ENCODE peak calls at places on chromosomes 7 and 10, in nine cellular contexts. H is body of pancreas, C is right lobe of liver, G is HCT116, Q is heart left ventricle, P is tibial nerve, V is spleen, X is endothelial cell of umbilical vein, F is sigmoid colon. A is an unnamed sample.
A peak's percentile ranks its signal among the peaks of the same experiment; 100 is the strongest.

GRCh38 chr7:34184466-34184865 is 279.1 kb downstream of the BMPER start:
- DNase-seq in H (no peak), C (no peak), G (no peak), Q (no peak), P (no peak), V (no peak), X (no peak), F (no peak), A (no peak)

GRCh38 chr7:129101746-129102145 is 42.8 kb upstream of the TSPAN33 start:
- DNase-seq in H (no peak), C (no peak), G (no peak), Q (no peak), P (no peak), V (no peak), X (no peak), F (no peak), A (no peak)

GRCh38 chr10:99676435-99676834 is 17.1 kb downstream of the ENTPD7 start:
- DNase-seq in H (peak; percentile 17), C (no peak), G (no peak), Q (no peak), P (no peak), V (no peak), X (no peak), F (no peak), A (no peak)

GRCh38 chr7:132034748-132035416 is 478.5 kb upstream of the PODXL start:
- DNase-seq in H (no peak), C (no peak), G (no peak), Q (no peak), P (no peak), V (no peak), X (no peak), F (no peak), A (no peak)

GRCh38 chr10:33052915-33053810 is 95.1 kb upstream of the ITGB1 start:
- DNase-seq in H (no peak), C (no peak), G (no peak), Q (no peak), P (no peak), V (no peak), X (peak; percentile 33), F (no peak), A (no peak)

GRCh38 chr10:50558368-50558767 is 65.4 kb downstream of the SGMS1 start:
- DNase-seq in H (no peak), C (no peak), G (no peak), Q (no peak), P (no peak), V (no peak), X (no peak), F (no peak), A (no peak)

GRCh38 chr7:142891490-142892082 is 6.0 kb upstream of the TRPV6 start:
- DNase-seq in H (no peak), C (no peak), G (no peak), Q (no peak), P (no peak), V (peak; percentile 15), X (no peak), F (no peak), A (no peak)

GRCh38 chr10:69636273-69636575 is 6.2 kb downstream of the FAM241B start:
- DNase-seq in H (no peak), C (no peak), G (no peak), Q (no peak), P (no peak), V (peak; percentile 59), X (no peak), F (no peak), A (no peak)

GRCh38 chr10:69901623-69902505 is 100.2 kb downstream of the COL13A1 start:
- DNase-seq in H (peak; percentile 55), C (peak; percentile 62), G (peak; percentile 28), Q (peak; percentile 42), P (no peak), V (no peak), X (peak; percentile 71), F (no peak), A (peak; percentile 80)

GRCh38 chr10:97571622-97572021 is 957 bp upstream of the ANKRD2 start:
- DNase-seq in H (no peak), C (no peak), G (no peak), Q (no peak), P (no peak), V (peak; percentile 16), X (no peak), F (no peak), A (no peak)

GRCh38 chr7:41006591-41006990 is 696.3 kb downstream of the INHBA start:
- DNase-seq in H (no peak), C (no peak), G (peak; percentile 48), Q (no peak), P (no peak), V (no peak), X (no peak), F (no peak), A (no peak)

GRCh38 chr10:43263551-43264323 is 3.1 kb downstream of the RASGEF1A start:
- DNase-seq in H (peak; percentile 24), C (peak; percentile 25), G (no peak), Q (no peak), P (no peak), V (no peak), X (no peak), F (peak; percentile 58), A (no peak)

GRCh38 chr7:133504825-133505224 is 251.9 kb downstream of the EXOC4 start:
- DNase-seq in H (no peak), C (no peak), G (no peak), Q (no peak), P (no peak), V (no peak), X (no peak), F (no peak), A (no peak)

GRCh38 chr7:137952406-137952805 is 49.5 kb downstream of the CREB3L2 start:
- DNase-seq in H (no peak), C (no peak), G (no peak), Q (no peak), P (no peak), V (no peak), X (no peak), F (no peak), A (no peak)

GRCh38 chr7:137953043-137953691 is 48.7 kb downstream of the CREB3L2 start:
- DNase-seq in H (no peak), C (no peak), G (no peak), Q (no peak), P (no peak), V (no peak), X (no peak), F (no peak), A (no peak)

GRCh38 chr7:137951700-137952099 is 50.2 kb downstream of the CREB3L2 start:
- DNase-seq in H (no peak), C (no peak), G (no peak), Q (no peak), P (no peak), V (no peak), X (no peak), F (no peak), A (no peak)

GRCh38 chr7:137954614-137955013 is 47.3 kb downstream of the CREB3L2 start:
- DNase-seq in H (no peak), C (no peak), G (no peak), Q (no peak), P (no peak), V (no peak), X (peak; percentile 23), F (no peak), A (no peak)

DNA sequence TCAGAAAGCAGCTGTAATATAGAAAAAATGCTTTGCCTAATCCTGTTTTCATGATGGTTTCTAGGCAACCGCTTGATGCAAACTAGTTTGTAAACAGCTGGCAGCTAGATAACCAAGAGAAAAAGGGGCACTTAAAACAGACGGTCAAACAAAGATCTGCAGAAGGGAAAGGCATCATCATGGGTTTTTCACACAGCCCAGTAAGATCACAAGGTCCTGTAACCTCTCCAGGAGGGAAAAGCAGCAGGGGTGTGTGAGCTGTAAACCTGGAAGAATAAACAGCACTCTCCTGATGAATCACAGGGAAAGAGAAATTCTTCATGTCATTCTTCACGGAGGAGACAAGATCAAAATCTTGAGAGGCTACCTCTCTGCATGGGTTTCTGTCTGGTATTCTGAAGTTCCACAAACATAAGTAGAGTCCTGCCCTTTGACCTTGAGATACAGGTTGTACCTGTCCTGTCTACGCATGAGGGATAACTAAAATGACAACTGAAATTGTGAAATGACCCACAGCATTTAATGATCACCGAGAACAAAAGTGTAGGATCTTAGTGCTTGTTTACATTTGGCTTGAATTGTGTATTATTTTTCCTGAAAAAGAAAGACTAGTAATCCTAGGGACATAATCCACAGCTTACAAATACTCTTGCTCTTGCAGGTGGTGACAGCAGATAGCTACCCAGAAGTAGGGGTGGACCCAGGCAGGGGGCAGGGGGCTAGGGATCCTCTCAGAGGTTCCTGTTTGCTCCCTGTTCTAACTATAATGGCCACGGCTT is 48.0 kb downstream of the CREB3L2 start:
- DNase-seq in H (no peak), C (no peak), G (peak; percentile 27), Q (no peak), P (no peak), V (no peak), X (peak; percentile 76), F (no peak), A (no peak)
- H3K4me3 ChIP-seq in H (no peak overlapping the region), C (no peak overlapping the region), G (no peak overlapping the region), Q (no peak overlapping the region), P (no peak overlapping the region), V (no peak overlapping the region), X (no peak overlapping the region), F (no peak overlapping the region), A (no peak overlapping the region)

DNA sequence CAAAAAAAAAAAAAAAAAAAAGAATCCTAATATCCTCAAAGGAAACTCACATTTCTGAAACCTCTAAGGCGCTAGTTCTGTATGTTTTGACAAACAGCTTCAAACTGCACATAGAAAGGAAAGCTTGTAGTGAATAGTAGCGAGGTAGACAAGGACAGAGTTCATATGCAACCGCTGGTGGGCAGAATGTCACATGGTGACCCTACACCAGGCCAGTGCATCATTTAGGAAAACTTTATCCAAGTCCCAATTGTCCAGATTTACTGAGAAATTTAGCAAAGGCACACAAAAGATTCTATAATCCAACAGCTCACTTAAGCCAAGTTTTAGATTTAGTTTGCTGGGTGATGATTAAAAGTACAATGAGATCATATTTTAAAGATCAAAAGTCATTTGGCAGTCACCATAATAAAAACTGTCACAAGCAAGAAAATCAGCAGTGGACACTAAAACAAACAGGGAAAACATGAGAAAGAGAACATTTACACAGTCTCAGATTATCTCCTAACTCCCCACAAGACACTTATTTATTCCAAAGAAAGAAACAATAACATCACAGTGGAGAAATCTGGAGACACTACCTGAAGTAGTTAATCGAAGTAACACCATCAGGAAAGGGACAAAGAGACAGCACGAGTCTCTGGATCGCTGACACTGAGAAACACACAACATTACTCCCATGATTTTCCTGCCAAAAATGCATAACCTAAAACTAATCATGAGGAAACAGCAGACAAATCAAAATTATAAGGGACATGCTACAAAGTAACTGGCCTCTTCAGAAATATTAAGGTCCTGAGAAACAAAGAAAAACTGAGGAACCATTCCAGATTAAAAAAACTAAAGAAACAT is 20.2 kb downstream of the FAM204A start:
- DNase-seq in H (no peak), C (no peak), G (no peak), Q (no peak), P (no peak), V (no peak), X (no peak), F (no peak), A (peak; percentile 1)
- H3K36me3 ChIP-seq in H (no peaks in the 10 kb centered on the region), C (no peaks in the 10 kb centered on the region), G (peaks cover 19% of the 10 kb centered on the region), Q (peaks cover 11% of the 10 kb centered on the region), P (no peaks in the 10 kb centered on the region), V (peaks cover 22% of the 10 kb centered on the region), X (peaks cover 5% of the 10 kb centered on the region), F (no peaks in the 10 kb centered on the region), A (peaks cover 14% of the 10 kb centered on the region)

GRCh38 chr10:12195603-12196506 is at the start of the genes CDC123 and NUDT5:
- DNase-seq in H (peak; percentile 91), C (peak; percentile 87), G (peak; percentile 82), Q (peak; percentile 88), P (peak; percentile 58), V (peak; percentile 95), X (peak; percentile 85), F (peak; percentile 93), A (peak; percentile 89)
- TF ChIP-seq POLR2A in H (peak; percentile 62), C (peak; percentile 39), G (peak; percentile 73), Q (no peak), P (no peak), V (peak; percentile 16), X (no peak), F (no peak), A (peak; percentile 42)

GRCh38 chr7:50739744-50740455 is 42.8 kb downstream of the GRB10 start:
- DNase-seq in H (no peak), C (no peak), G (no peak), Q (no peak), P (no peak), V (peak; percentile 78), X (peak; percentile 46), F (no peak), A (no peak)
- H3K4me3 ChIP-seq in H (no peak overlapping the region), C (no peak overlapping the region), G (no peak overlapping the region), Q (no peak overlapping the region), P (no peak overlapping the region), V (no peak overlapping the region), X (no peak overlapping the region), F (no peak overlapping the region), A (no peak overlapping the region)

A was measured in thyroid gland.